ENCODE peak calls at places on chromosomes 11 and 22, in four cellular contexts. B is OCI-LY7, H is PC-9, C is GM23338. U is an unnamed sample. For H3K9me2, the result is how much of the 10 kb centered on the place peaks cover.

GRCh38 chr11:112200252-112200651 is 24.9 kb downstream of the BCO2 start:
- DNase-seq in B (no peak), C (no peak), H (no peak), U (no peak)

GRCh38 chr11:8488395-8488794 is 105.6 kb downstream of the STK33 start:
- DNase-seq in H (no peak), C (no peak), B (no peak), U (peak)

GRCh38 chr22:42648368-42649260 is 578 bp downstream of the CYB5R3 start:
- DNase-seq in H (peak), C (no peak), B (peak), U (peak)

GRCh38 chr11:16603890-16604783 is 134.3 kb upstream of the C11orf58 start:
- DNase-seq in C (peak), H (peak), B (no peak), U (no peak)

GRCh38 chr11:9264381-9265210 is 554 bp downstream of the DENND5A start:
- DNase-seq in B (no peak), H (peak), C (peak), U (peak)

GRCh38 chr11:77205467-77206263 is 77.6 kb downstream of the MYO7A start:
- DNase-seq in B (no peak), C (peak), H (no peak), U (no peak)

GRCh38 chr22:21064917-21065864 is 19.4 kb downstream of the LRRC74B start:
- DNase-seq in B (no peak), C (no peak), H (no peak), U (no peak)

GRCh38 chr11:80280737-80281136 is 839.9 kb upstream of the TENM4 start:
- DNase-seq in H (no peak), B (no peak), C (no peak), U (no peak)

GRCh38 chr22:39341179-39341578 is 8.6 kb upstream of the SYNGR1 start:
- DNase-seq in H (no peak), B (no peak), C (no peak), U (no peak)

GRCh38 chr22:39332441-39333064 is 13.1 kb upstream of the RPL3 start:
- DNase-seq in H (no peak), C (no peak), B (no peak), U (no peak)

GRCh38 chr22:39336411-39336810 is 13.4 kb upstream of the SYNGR1 start:
- DNase-seq in B (no peak), C (no peak), H (no peak), U (no peak)
- H3K9me2 ChIP-seq in B (under half), C (under half), H (under half), U (under half)

DNA sequence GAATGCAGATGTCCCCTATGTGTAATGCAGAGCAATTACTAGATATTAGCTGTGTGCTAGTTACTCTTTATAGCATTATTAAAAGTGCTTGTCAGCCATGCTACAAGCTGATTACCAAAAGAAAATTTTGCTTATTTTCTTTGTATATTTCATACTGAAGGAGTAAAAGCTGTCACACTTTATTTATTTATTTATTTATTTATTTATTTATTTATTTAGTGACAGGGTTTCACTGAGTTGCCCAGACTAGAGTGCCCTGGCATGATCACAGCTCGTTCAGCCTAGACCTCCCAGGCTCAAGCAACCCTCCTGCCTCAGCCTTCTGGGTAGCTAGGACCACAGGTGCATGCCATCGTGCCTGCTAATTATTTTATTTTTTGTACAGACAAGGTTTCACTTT is 4.3 kb upstream of the MTNR1B start:
- DNase-seq in B (no peak), H (no peak), C (no peak), U (no peak)
- H3K4me3 ChIP-seq in B (no peak), H (no peak), C (no peak), U (no peak)

DNA sequence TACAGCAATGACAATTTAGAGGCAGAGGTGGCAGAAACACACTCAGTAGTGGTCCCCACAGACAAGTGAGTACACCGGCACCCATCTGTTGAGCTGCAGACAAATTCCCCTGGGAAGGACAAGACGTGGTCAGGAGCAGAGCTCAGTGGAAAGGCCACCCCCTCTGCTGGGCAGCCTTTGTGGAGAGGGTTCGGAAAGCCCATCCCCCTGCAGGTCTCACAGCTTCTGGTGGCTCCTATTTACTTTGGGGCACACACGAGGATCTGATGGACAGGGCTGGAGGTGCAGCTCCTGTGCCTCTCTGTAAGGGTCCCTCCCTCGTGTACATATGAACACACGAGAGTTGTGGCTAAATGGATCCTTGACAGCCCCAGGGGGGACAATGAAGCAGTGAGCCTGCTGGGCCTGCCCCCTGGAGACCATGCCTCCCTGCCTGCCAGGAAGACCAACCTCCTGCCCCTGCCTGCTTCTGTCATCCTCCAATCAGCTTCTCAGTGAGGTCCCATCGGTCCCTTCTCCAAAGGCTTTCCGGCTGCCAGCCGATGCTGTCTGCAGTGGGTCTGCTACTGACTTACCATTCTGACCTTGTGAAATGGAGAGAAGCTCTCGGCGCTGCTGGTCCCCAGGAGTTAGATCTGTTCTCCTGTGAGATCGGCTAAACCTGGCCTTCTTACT is 161.5 kb downstream of the CACNA1I start:
- DNase-seq in H (no peak), C (peak), B (no peak), U (no peak)
- H3K9me2 ChIP-seq in H (under half), C (under half), B (under half), U (under half)

DNA sequence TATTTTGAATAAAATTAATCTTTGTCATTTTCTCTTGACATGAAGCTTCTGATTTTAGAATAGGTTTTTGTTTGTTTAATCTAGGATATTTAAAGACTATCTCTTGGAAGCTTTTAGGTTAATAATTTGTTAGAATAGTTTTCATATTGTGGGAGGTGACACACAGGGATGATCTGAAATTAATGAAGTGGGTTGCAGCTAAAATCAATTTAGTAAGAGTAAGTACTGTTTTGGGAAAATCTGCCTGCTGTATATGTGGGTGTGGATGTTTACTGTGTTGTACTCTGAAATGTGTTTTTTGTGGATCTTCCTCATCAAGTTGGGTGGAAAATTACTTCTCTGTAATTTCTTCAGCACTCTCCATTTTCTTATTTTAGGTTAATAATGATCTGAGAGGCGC is 67.3 kb downstream of the BID start:
- DNase-seq in B (no peak), C (no peak), H (no peak), U (no peak)
- H3K4me3 ChIP-seq in B (no peak), C (no peak), H (peak), U (no peak)

GRCh38 chr11:13286247-13286821 is 8.7 kb downstream of the BMAL1 start:
- DNase-seq in C (no peak), H (no peak), B (no peak), U (no peak)

GRCh38 chr11:13287681-13288080 is 10.1 kb downstream of the BMAL1 start:
- DNase-seq in C (no peak), B (no peak), H (no peak), U (no peak)

GRCh38 chr11:13284776-13285588 is 7.4 kb downstream of the BMAL1 start:
- DNase-seq in C (no peak), B (no peak), H (no peak), U (no peak)

GRCh38 chr11:13288375-13289029 is 10.9 kb downstream of the BMAL1 start:
- DNase-seq in H (no peak), C (no peak), B (no peak), U (no peak)

DNA sequence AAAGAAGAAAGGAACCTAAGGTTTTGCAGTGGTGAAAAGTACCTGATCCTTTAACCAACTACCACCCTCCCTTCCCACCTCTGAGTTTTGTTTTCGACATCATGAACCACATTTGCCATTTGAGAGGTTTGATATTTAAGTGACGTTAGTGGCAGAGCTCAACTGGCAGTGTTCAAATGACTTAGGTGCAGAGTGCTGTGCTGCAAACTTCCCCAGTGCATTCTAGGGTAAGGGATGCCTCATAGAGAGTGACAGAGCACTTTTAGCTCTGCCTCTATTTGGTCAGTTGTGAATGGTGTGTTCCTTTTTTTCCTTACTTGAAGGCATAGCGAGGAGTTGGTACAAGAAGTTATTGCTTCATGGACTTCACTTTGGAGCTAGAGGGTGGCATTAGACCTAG is 9.4 kb downstream of the BMAL1 start:
- DNase-seq in H (no peak), C (no peak), B (no peak), U (no peak)
- H3K9me2 ChIP-seq in H (under half), C (under half), B (under half), U (under half)

GRCh38 chr11:46456676-46457432 is 65.3 kb upstream of the CHRM4 start:
- DNase-seq in C (no peak), B (no peak), H (no peak), U (no peak)
- H3K4me3 ChIP-seq in C (peak), B (no peak), H (no peak), U (no peak)

GRCh38 chr11:41498726-41499125 is 39.3 kb upstream of the LRRC4C start:
- DNase-seq in B (no peak), C (peak), H (no peak), U (peak)

GRCh38 chr11:41494716-41495115 is 35.3 kb upstream of the LRRC4C start:
- DNase-seq in H (no peak), B (no peak), C (no peak), U (no peak)

GRCh38 chr11:41499429-41499828 is 40.0 kb upstream of the LRRC4C start:
- DNase-seq in H (no peak), B (no peak), C (peak), U (no peak)

GRCh38 chr11:41497974-41498373 is 38.5 kb upstream of the LRRC4C start:
- DNase-seq in C (peak), H (no peak), B (no peak), U (no peak)
- H3K9me2 ChIP-seq in C (under half), H (under half), B (under half), U (under half)

DNA sequence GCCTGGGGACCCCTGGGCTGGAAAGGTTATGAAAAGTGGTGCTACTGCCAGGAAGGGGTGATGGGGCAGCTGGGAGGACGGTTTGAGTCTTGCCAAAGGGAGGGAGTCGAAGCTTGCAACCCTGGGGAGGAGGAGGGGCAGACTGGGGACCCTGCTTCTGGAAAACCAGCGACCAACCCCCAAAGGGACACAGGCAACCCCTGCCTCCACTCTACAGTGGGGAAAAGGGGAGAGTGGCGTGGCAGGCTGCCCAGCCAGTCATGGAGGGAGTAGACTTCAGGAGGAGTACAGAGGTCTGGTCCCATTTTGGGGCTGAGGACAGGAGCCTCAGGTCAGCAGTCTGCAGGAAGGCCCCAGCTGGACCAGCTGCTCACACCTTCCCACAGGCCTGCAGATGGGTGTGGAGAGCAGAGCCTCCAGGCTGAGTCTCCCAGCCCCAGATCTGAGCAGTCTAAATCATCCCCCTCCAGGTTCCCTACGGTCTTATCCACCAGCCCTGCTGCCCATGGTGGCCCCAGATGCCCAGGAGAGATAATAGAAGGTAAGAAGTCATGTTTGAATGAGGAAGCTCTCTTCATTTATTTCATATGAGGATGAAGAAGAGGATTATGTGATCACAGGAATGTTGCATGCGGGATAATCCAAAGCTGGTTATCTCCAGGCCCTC is 3.3 kb downstream of the DDT start:
- DNase-seq in H (no peak), C (no peak), B (no peak), U (peak)
- H3K4me3 ChIP-seq in H (no peak), C (no peak), B (no peak), U (peak)